ENCODE peak calls at places on chromosomes 13 and 19, in six cellular contexts. N is CD4-positive, CD25-positive, alpha-beta regulatory T cell; T is fibroblast of mammary gland; Q is stimulated activated CD4-positive, alpha-beta T cell treated with anti-CD3 and anti-CD28 coated beads, Interleukin-12 subunit alpha, Interleukin-12 subunit beta, amount 100 ng/mL, for 4 hours; F is type B pancreatic cell; P is G401. Z is an unnamed sample.

GRCh38 chr19:39871886-39872866 is 26.0 kb upstream of the FBL start:
- DNase-seq in P (no peak), Q (no peak), N (no peak), F (no peak), T (no peak), Z (no peak)

GRCh38 chr19:5665781-5666513 is 14.4 kb downstream of the MICOS13 start:
- DNase-seq in T (peak; percentile 86), N (no peak), F (no peak), Q (no peak), P (no peak), Z (peak; percentile 49)

GRCh38 chr13:112096959-112097358 is 30.0 kb downstream of the SOX1 start:
- DNase-seq in F (no peak), P (no peak), Q (no peak), T (no peak), N (no peak), Z (no peak)

GRCh38 chr19:34999498-35000337 is at the start of gene GRAMD1A:
- DNase-seq in N (peak; percentile 63), F (peak; percentile 89), Q (peak; percentile 75), P (peak; percentile 84), T (peak; percentile 73), Z (peak; percentile 95)

GRCh38 chr13:35855531-35856019 is 275.6 kb downstream of the DCLK1 start:
- DNase-seq in Q (no peak), P (peak; percentile 85), F (no peak), N (no peak), T (peak; percentile 41), Z (peak; percentile 33)

GRCh38 chr13:113928701-113929627 is 44.9 kb downstream of the C13orf46 start:
- DNase-seq in T (peak; percentile 97), N (no peak), Q (no peak), P (peak; percentile 76), F (peak; percentile 63), Z (peak; percentile 76)

GRCh38 chr13:75762066-75762937 is 126.2 kb downstream of the LMO7 start:
- DNase-seq in F (no peak), Q (no peak), T (peak; percentile 57), P (no peak), N (peak; percentile 3), Z (peak; percentile 33)

GRCh38 chr19:38303517-38304351 is at the start of gene C19orf33:
- DNase-seq in P (no peak), Q (no peak), N (no peak), F (no peak), T (no peak), Z (no peak)

GRCh38 chr13:82963466-82963865 is 918.8 kb downstream of the SLITRK1 start:
- DNase-seq in F (no peak), P (no peak), N (no peak), T (peak; percentile 49), Q (no peak), Z (no peak)

Z was measured in adipocyte.